ENCODE peak calls at places on chromosome 13, in six cellular contexts. X is CD4-positive, alpha-beta memory T cell; T is stimulated activated naive CD4-positive, alpha-beta T cell; W is NCI-H1694; R is NCI-H2081; K is glomerular endothelial cell. S is an unnamed sample.

GRCh38 chr13:36395280-36395679 is 37.0 kb upstream of the CCNA1 start:
- DNase-seq in X (no peak), T (no peak), W (no peak), R (no peak), K (no peak), S (peak)

GRCh38 chr13:92677571-92677970 is 549.0 kb upstream of the GPC6 start:
- DNase-seq in X (no peak), T (no peak), W (no peak), R (no peak), K (no peak), S (no peak)

GRCh38 chr13:20165417-20166257 is 4.8 kb upstream of the GJA3 start:
- DNase-seq in X (no peak), T (no peak), W (no peak), R (no peak), K (no peak), S (no peak)

GRCh38 chr13:74061939-74062595 is 72.1 kb downstream of the KLF12 start:
- DNase-seq in X (peak), T (peak), W (no peak), R (no peak), K (no peak), S (no peak)

GRCh38 chr13:100349594-100349993 is 239.0 kb downstream of the GGACT start:
- DNase-seq in X (no peak), T (no peak), W (no peak), R (peak), K (no peak), S (no peak)

GRCh38 chr13:73981595-73981994 is 152.6 kb downstream of the KLF12 start:
- DNase-seq in X (no peak), T (no peak), W (no peak), R (no peak), K (no peak), S (no peak)

GRCh38 chr13:113954046-113954841 is 19.6 kb downstream of the C13orf46 start:
- DNase-seq in X (no peak), T (no peak), W (no peak), R (no peak), K (no peak), S (no peak)

GRCh38 chr13:39503048-39503447 is 99.9 kb downstream of the LHFPL6 start:
- DNase-seq in X (no peak), T (no peak), W (no peak), R (no peak), K (no peak), S (no peak)

GRCh38 chr13:33363328-33363727 is 77.8 kb upstream of the STARD13 start:
- DNase-seq in X (no peak), T (no peak), W (no peak), R (no peak), K (no peak), S (no peak)

GRCh38 chr13:94708031-94708571 is 4.2 kb downstream of the SOX21 start:
- DNase-seq in X (no peak), T (no peak), W (no peak), R (no peak), K (no peak), S (no peak)

GRCh38 chr13:26558074-26558805 is 757 bp downstream of the WASF3 start:
- DNase-seq in X (no peak), T (no peak), W (no peak), R (no peak), K (no peak), S (no peak)

GRCh38 chr13:40355126-40355719 is 311.2 kb downstream of the FOXO1 start:
- DNase-seq in X (no peak), T (no peak), W (no peak), R (no peak), K (no peak), S (no peak)

GRCh38 chr13:40352385-40352778 is 314.1 kb downstream of the FOXO1 start:
- DNase-seq in X (no peak), T (no peak), W (peak), R (no peak), K (no peak), S (no peak)

GRCh38 chr13:71089105-71089504 is 777.9 kb downstream of the DACH1 start:
- DNase-seq in X (no peak), T (no peak), W (no peak), R (no peak), K (no peak), S (no peak)

GRCh38 chr13:109331898-109332297 is 454.5 kb downstream of the IRS2 start:
- DNase-seq in X (no peak), T (no peak), W (peak), R (peak), K (no peak), S (no peak)

GRCh38 chr13:105908581-105908980 is 626.9 kb downstream of the EFNB2 start:
- DNase-seq in X (no peak), T (no peak), W (no peak), R (no peak), K (no peak), S (no peak)

GRCh38 chr13:93769126-93769525 is 542.5 kb downstream of the GPC6 start:
- DNase-seq in X (no peak), T (no peak), W (no peak), R (no peak), K (no peak), S (no peak)

S was measured in COLO829.